ENCODE peak calls at places on chromosome 4, in eight cellular contexts. G is heart right ventricle, C is astrocyte, W is NAMALWA, T is GM04504, F is caudate nucleus, I is adipocyte, J is cortex of kidney. Q is an unnamed sample.

GRCh38 chr4:10458190-10458589 is 964 bp upstream of the ZNF518B start:
- DNase-seq in G (no peak), C (no peak), W (no peak), T (no peak), F (no peak), I (no peak), J (no peak), Q (no peak)

GRCh38 chr4:124940387-124940786 is 227.9 kb upstream of the ANKRD50 start:
- DNase-seq in G (peak), C (peak), W (no peak), T (peak), F (no peak), I (peak), J (no peak), Q (peak)

GRCh38 chr4:105088110-105088879 is 58.4 kb upstream of the TET2 start:
- DNase-seq in G (peak), C (peak), W (no peak), T (peak), F (no peak), I (peak), J (no peak), Q (peak)

GRCh38 chr4:87065016-87065415 is 130.2 kb downstream of the AFF1 start:
- DNase-seq in G (no peak), C (no peak), W (no peak), T (no peak), F (no peak), I (no peak), J (no peak), Q (no peak)

GRCh38 chr4:168598191-168598590 is 101.3 kb downstream of the PALLD start:
- DNase-seq in G (peak), C (no peak), W (no peak), T (peak), F (no peak), I (no peak), J (no peak), Q (no peak)

GRCh38 chr4:42809419-42810084 is 83.0 kb upstream of the GRXCR1 start:
- DNase-seq in G (no peak), C (no peak), W (no peak), T (no peak), F (no peak), I (no peak), J (no peak), Q (no peak)

GRCh38 chr4:174873931-174874330 is 44.2 kb upstream of the ADAM29 start:
- DNase-seq in G (no peak), C (no peak), W (peak), T (no peak), F (no peak), I (peak), J (no peak), Q (no peak)

GRCh38 chr4:114857831-114858230 is 255.6 kb downstream of the NDST4 start:
- DNase-seq in G (no peak), C (no peak), W (no peak), T (no peak), F (no peak), I (no peak), J (no peak), Q (no peak)

GRCh38 chr4:7699040-7699439 is 240.6 kb downstream of the AFAP1 start:
- DNase-seq in G (peak), C (peak), W (no peak), T (peak), F (no peak), I (peak), J (no peak), Q (peak)

GRCh38 chr4:113292371-113293042 is 243.1 kb downstream of the ANK2 start:
- DNase-seq in G (peak), C (peak), W (no peak), T (no peak), F (peak), I (no peak), J (no peak), Q (peak)

GRCh38 chr4:153140294-153140693 is 63.9 kb upstream of the TRIM2 start:
- DNase-seq in G (no peak), C (peak), W (no peak), T (peak), F (no peak), I (no peak), J (no peak), Q (no peak)

GRCh38 chr4:184148871-184149637 is 68.6 kb downstream of the ENPP6 start:
- DNase-seq in G (no peak), C (no peak), W (no peak), T (no peak), F (no peak), I (no peak), J (no peak), Q (peak)

GRCh38 chr4:8393593-8394038 is 46.9 kb downstream of the ACOX3 start:
- DNase-seq in G (peak), C (peak), W (no peak), T (peak), F (no peak), I (peak), J (no peak), Q (peak)

GRCh38 chr4:163701915-163702314 is 207.4 kb downstream of the TMA16 start:
- DNase-seq in G (no peak), C (peak), W (peak), T (no peak), F (no peak), I (no peak), J (no peak), Q (peak)

GRCh38 chr4:78477276-78477675 is 74.3 kb upstream of the ANXA3 start:
- DNase-seq in G (no peak), C (peak), W (no peak), T (peak), F (no peak), I (no peak), J (no peak), Q (peak)

GRCh38 chr4:1234296-1234695 is 14.6 kb downstream of the CTBP1 start:
- DNase-seq in G (no peak), C (no peak), W (no peak), T (peak), F (no peak), I (peak), J (no peak), Q (no peak)

GRCh38 chr4:825969-826330 is at the start of gene CPLX1:
- DNase-seq in G (no peak), C (no peak), W (no peak), T (no peak), F (peak), I (peak), J (no peak), Q (no peak)

GRCh38 chr4:47075241-47075640 is 43.9 kb downstream of the GABRB1 start:
- DNase-seq in G (no peak), C (peak), W (no peak), T (no peak), F (no peak), I (peak), J (no peak), Q (peak)

GRCh38 chr4:110091426-110091825 is 107.0 kb downstream of the ELOVL6 start:
- DNase-seq in G (no peak), C (peak), W (no peak), T (no peak), F (no peak), I (peak), J (no peak), Q (peak)

GRCh38 chr4:184942447-184943425 is 75.6 kb upstream of the HELT start:
- DNase-seq in G (no peak), C (no peak), W (no peak), T (no peak), F (no peak), I (no peak), J (no peak), Q (no peak)

GRCh38 chr4:112142152-112142551 is 3.1 kb upstream of the FAM241A start:
- DNase-seq in G (no peak), C (no peak), W (no peak), T (no peak), F (no peak), I (no peak), J (no peak), Q (no peak)

GRCh38 chr4:2891294-2891693 is 47.6 kb downstream of the ADD1 start:
- DNase-seq in G (no peak), C (peak), W (no peak), T (peak), F (no peak), I (peak), J (no peak), Q (peak)

GRCh38 chr4:6169239-6169638 is 31.1 kb downstream of the JAKMIP1 start:
- DNase-seq in G (no peak), C (no peak), W (peak), T (no peak), F (no peak), I (no peak), J (no peak), Q (no peak)

GRCh38 chr4:924107-925096 is 7.7 kb downstream of the GAK start:
- DNase-seq in G (no peak), C (peak), W (peak), T (no peak), F (no peak), I (no peak), J (no peak), Q (no peak)

GRCh38 chr4:33780952-33781655 is 2463.2 kb downstream of the ARAP2 start:
- DNase-seq in G (no peak), C (peak), W (no peak), T (peak), F (no peak), I (peak), J (no peak), Q (peak)

GRCh38 chr4:53128959-53129358 is 236.9 kb downstream of the SCFD2 start:
- DNase-seq in G (peak), C (no peak), W (no peak), T (peak), F (no peak), I (no peak), J (no peak), Q (no peak)

GRCh38 chr4:2411786-2412510 is 6.5 kb downstream of the ZFYVE28 start:
- DNase-seq in G (no peak), C (no peak), W (no peak), T (no peak), F (no peak), I (no peak), J (no peak), Q (no peak)

GRCh38 chr4:111808174-111808573 is 337.1 kb upstream of the FAM241A start:
- DNase-seq in G (no peak), C (no peak), W (no peak), T (no peak), F (no peak), I (no peak), J (no peak), Q (no peak)

GRCh38 chr4:88893961-88894360 is 163.0 kb downstream of the FAM13A start:
- DNase-seq in G (no peak), C (peak), W (no peak), T (no peak), F (no peak), I (no peak), J (no peak), Q (peak)

GRCh38 chr4:125313497-125313896 is 1.3 kb upstream of the FAT4 start:
- DNase-seq in G (peak), C (peak), W (peak), T (peak), F (no peak), I (peak), J (no peak), Q (peak)

GRCh38 chr4:23006756-23007155 is 314.0 kb downstream of the GBA3 start:
- DNase-seq in G (no peak), C (peak), W (no peak), T (peak), F (no peak), I (no peak), J (no peak), Q (peak)

GRCh38 chr4:145935253-145936141 is 3.1 kb downstream of the ZNF827 start:
- DNase-seq in G (peak), C (no peak), W (peak), T (no peak), F (no peak), I (peak), J (no peak), Q (no peak)

GRCh38 chr4:48635310-48635709 is 144.8 kb downstream of the FRYL start:
- DNase-seq in G (no peak), C (peak), W (no peak), T (no peak), F (no peak), I (no peak), J (no peak), Q (peak)